ENCODE peak calls at places on chromosomes 16 and 17, in four cellular contexts. X is EH, I is GM13976, F is iris pigment epithelial cell. C is an unnamed sample.

GRCh38 chr16:66731101-66731500 is 20.3 kb downstream of the DYNC1LI2 start:
- DNase-seq in X (no peak), I (no peak), F (no peak), C (no peak)

GRCh38 chr17:55584055-55584685 is 72.9 kb upstream of the SMIM36 start:
- DNase-seq in X (peak; percentile 60), I (no peak), F (peak; percentile 85), C (peak; percentile 47)

GRCh38 chr16:88764913-88765349 is 20.1 kb downstream of the PIEZO1 start:
- DNase-seq in X (peak; percentile 49), I (no peak), F (peak; percentile 64), C (no peak)

GRCh38 chr16:59527206-59527997 is 793.3 kb upstream of the GOT2 start:
- DNase-seq in X (peak; percentile 91), I (no peak), F (peak; percentile 49), C (peak; percentile 86)

GRCh38 chr17:42266918-42267766 is 9.0 kb downstream of the STAT5B start:
- DNase-seq in X (peak; percentile 90), I (no peak), F (peak; percentile 97), C (peak; percentile 89)

GRCh38 chr16:65070831-65071230 is 51.0 kb downstream of the CDH11 start:
- DNase-seq in X (peak; percentile 99), I (no peak), F (peak; percentile 99), C (peak; percentile 98)

GRCh38 chr16:2340564-2341455 is at the start of gene ABCA3:
- DNase-seq in X (peak; percentile 90), I (peak; percentile 100), F (peak; percentile 80), C (peak; percentile 47)

GRCh38 chr17:29566473-29567361 is at the start of gene ABHD15:
- DNase-seq in X (peak; percentile 75), I (peak; percentile 74), F (peak; percentile 71), C (peak; percentile 54)

GRCh38 chr16:70649300-70649699 is 2.9 kb downstream of the IL34 start:
- DNase-seq in X (peak; percentile 60), I (no peak), F (no peak), C (no peak)

GRCh38 chr17:48608921-48609505 is 1.8 kb downstream of the HOXB7 start:
- DNase-seq in X (no peak), I (no peak), F (no peak), C (no peak)

GRCh38 chr16:88593489-88593888 is 23.3 kb downstream of the ZC3H18 start:
- DNase-seq in X (no peak), I (no peak), F (no peak), C (no peak)

GRCh38 chr17:37107406-37108083 is 158.8 kb downstream of the AATF start:
- DNase-seq in X (peak; percentile 7), I (no peak), F (peak; percentile 46), C (peak; percentile 65)